ENCODE peak calls at places on chromosomes 2 and 18, in five cellular contexts. I is HepG2, C is K562, O is GM12878, R is H1. S is an unnamed sample.

GRCh38 chr2:33477473-33478468 is 1.3 kb downstream of the RASGRP3 start:
- DNase-seq in I (no peak), C (peak), O (no peak), R (no peak), S (no peak)

GRCh38 chr2:107078584-107078983 is 192.6 kb upstream of the ST6GAL2 start:
- DNase-seq in I (no peak), C (no peak), O (no peak), R (no peak), S (no peak)

GRCh38 chr2:37168217-37168981 is 11.6 kb upstream of the EIF2AK2 start:
- DNase-seq in I (peak), C (peak), O (no peak), R (no peak), S (peak)

GRCh38 chr2:216739035-216739434 is 43.7 kb upstream of the IGFBP5 start:
- DNase-seq in I (no peak), C (no peak), O (no peak), R (no peak), S (no peak)

GRCh38 chr2:74690571-74690970 is 36.5 kb downstream of the SEMA4F start:
- DNase-seq in I (peak), C (peak), O (peak), R (no peak), S (peak)

GRCh38 chr18:76788571-76789317 is 33.6 kb upstream of the ZNF236 start:
- DNase-seq in I (no peak), C (no peak), O (no peak), R (no peak), S (no peak)

GRCh38 chr2:144937899-144938298 is 418.0 kb upstream of the ZEB2 start:
- DNase-seq in I (no peak), C (no peak), O (no peak), R (no peak), S (no peak)

GRCh38 chr2:227503433-227504406 is 31.8 kb downstream of the AGFG1 start:
- DNase-seq in I (peak), C (peak), O (no peak), R (no peak), S (peak)

GRCh38 chr2:221629478-221629877 is 57.4 kb upstream of the EPHA4 start:
- DNase-seq in I (no peak), C (no peak), O (no peak), R (no peak), S (peak)

GRCh38 chr2:195296490-195296889 is 360.5 kb upstream of the SLC39A10 start:
- DNase-seq in I (no peak), C (no peak), O (no peak), R (no peak), S (no peak)

GRCh38 chr2:41668529-41668928 is 379.3 kb upstream of the PKDCC start:
- DNase-seq in I (no peak), C (no peak), O (no peak), R (no peak), S (no peak)

GRCh38 chr2:57399061-57399460 is 647.5 kb upstream of the VRK2 start:
- DNase-seq in I (no peak), C (no peak), O (no peak), R (no peak), S (no peak)

GRCh38 chr2:27021253-27021801 is 11.4 kb upstream of the TMEM214 start:
- DNase-seq in I (peak), C (no peak), O (no peak), R (no peak), S (no peak)

GRCh38 chr2:200356794-200357472 is 50.4 kb downstream of the SPATS2L start:
- DNase-seq in I (no peak), C (no peak), O (no peak), R (no peak), S (no peak)

GRCh38 chr2:170771049-170771937 is 1.1 kb downstream of the ERICH2 start:
- DNase-seq in I (peak), C (peak), O (no peak), R (no peak), S (peak)

GRCh38 chr2:69837533-69837932 is 8.1 kb downstream of the GMCL1 start:
- DNase-seq in I (no peak), C (no peak), O (no peak), R (no peak), S (no peak)

GRCh38 chr2:44771510-44771909 is 170.0 kb upstream of the SIX3 start:
- DNase-seq in I (peak), C (no peak), O (no peak), R (no peak), S (no peak)

GRCh38 chr2:100845141-100845991 is 25.4 kb downstream of the NPAS2 start:
- DNase-seq in I (no peak), C (no peak), O (no peak), R (no peak), S (no peak)

GRCh38 chr2:46825958-46826897 is 89.4 kb downstream of the MCFD2 start:
- DNase-seq in I (no peak), C (no peak), O (no peak), R (no peak), S (no peak)

GRCh38 chr2:160747771-160748170 is 254.2 kb upstream of the RBMS1 start:
- DNase-seq in I (no peak), C (no peak), O (no peak), R (no peak), S (no peak)

GRCh38 chr18:63040788-63041410 is 278.7 kb downstream of the BCL2 start:
- DNase-seq in I (no peak), C (no peak), O (peak), R (no peak), S (no peak)

GRCh38 chr2:73418343-73418742 is 32.7 kb downstream of the ALMS1 start:
- DNase-seq in I (no peak), C (no peak), O (no peak), R (no peak), S (no peak)

GRCh38 chr2:237704476-237705224 is 77.3 kb downstream of the LRRFIP1 start:
- DNase-seq in I (no peak), C (no peak), O (no peak), R (no peak), S (no peak)

GRCh38 chr2:113180131-113180946 is 6.6 kb downstream of the PSD4 start:
- DNase-seq in I (peak), C (peak), O (no peak), R (no peak), S (no peak)

GRCh38 chr2:241986836-241987641 is 117.5 kb downstream of the RTP5 start:
- DNase-seq in I (no peak), C (no peak), O (no peak), R (no peak), S (no peak)

GRCh38 chr2:161418715-161419337 is 2.7 kb downstream of the TBR1 start:
- DNase-seq in I (no peak), C (peak), O (no peak), R (no peak), S (no peak)

GRCh38 chr2:63052411-63053234 is 2.0 kb downstream of the OTX1 start:
- DNase-seq in I (no peak), C (no peak), O (no peak), R (no peak), S (no peak)

GRCh38 chr2:109081374-109081773 is 47.6 kb upstream of the SH3RF3 start:
- DNase-seq in I (no peak), C (no peak), O (no peak), R (no peak), S (no peak)

GRCh38 chr2:54866868-54867267 is 143.4 kb downstream of the EML6 start:
- DNase-seq in I (no peak), C (no peak), O (peak), R (no peak), S (no peak)

GRCh38 chr2:120596191-120596781 is 139.4 kb upstream of the GLI2 start:
- DNase-seq in I (no peak), C (no peak), O (no peak), R (no peak), S (no peak)

GRCh38 chr2:205409403-205409802 is 272.9 kb upstream of the NRP2 start:
- DNase-seq in I (no peak), C (no peak), O (no peak), R (no peak), S (no peak)

GRCh38 chr2:168929031-168929430 is 27.9 kb downstream of the G6PC2 start:
- DNase-seq in I (no peak), C (no peak), O (no peak), R (no peak), S (no peak)

GRCh38 chr2:32061973-32062861 is 1.1 kb upstream of the SPAST start:
- DNase-seq in I (peak), C (peak), O (no peak), R (no peak), S (no peak)

GRCh38 chr2:158665536-158666302 is 129.4 kb upstream of the DAPL1 start:
- DNase-seq in I (no peak), C (no peak), O (no peak), R (no peak), S (no peak)

GRCh38 chr18:23141022-23141999 is 6.0 kb downstream of the CABLES1 start:
- DNase-seq in I (peak), C (no peak), O (no peak), R (no peak), S (no peak)
- TF ChIP-seq SRF in I (no peak), C (no peak), O (no peak), R (no peak), S (no peak)

DNA sequence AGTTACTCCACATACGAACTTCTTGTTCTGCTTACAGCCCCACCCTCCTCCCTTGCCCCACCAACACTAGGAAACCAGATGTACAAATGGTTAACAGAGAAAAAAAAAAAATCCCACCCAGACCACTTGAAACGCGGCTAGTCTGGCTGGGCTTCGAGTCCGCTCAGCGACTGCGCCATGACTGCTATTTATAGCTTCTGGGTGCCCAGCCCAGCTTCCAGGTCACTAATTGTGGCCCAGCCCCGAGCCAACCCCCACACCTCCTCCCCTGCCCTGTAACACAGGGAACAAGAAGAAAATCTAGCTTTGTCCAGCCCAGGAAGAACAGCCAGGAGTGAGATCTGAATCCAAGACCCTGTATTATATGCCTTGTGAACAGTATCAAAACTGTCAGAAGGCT is 47.1 kb upstream of the IHH start:
- DNase-seq in I (no peak), C (no peak), O (no peak), R (no peak), S (no peak)
- TF ChIP-seq SRF in I (no peak), C (no peak), O (no peak), R (no peak), S (no peak)

GRCh38 chr2:232488721-232489300 is 1.2 kb upstream of the ECEL1 start:
- DNase-seq in I (no peak), C (no peak), O (no peak), R (no peak), S (no peak)

GRCh38 chr2:232488097-232488711 is 570 bp upstream of the ECEL1 start:
- DNase-seq in I (no peak), C (no peak), O (no peak), R (no peak), S (no peak)

GRCh38 chr2:232485757-232486557 is 1.7 kb downstream of the ECEL1 start:
- DNase-seq in I (no peak), C (no peak), O (no peak), R (no peak), S (no peak)

GRCh38 chr2:232486558-232487384 is 863 bp downstream of the ECEL1 start:
- DNase-seq in I (no peak), C (no peak), O (no peak), R (no peak), S (no peak)

DNA sequence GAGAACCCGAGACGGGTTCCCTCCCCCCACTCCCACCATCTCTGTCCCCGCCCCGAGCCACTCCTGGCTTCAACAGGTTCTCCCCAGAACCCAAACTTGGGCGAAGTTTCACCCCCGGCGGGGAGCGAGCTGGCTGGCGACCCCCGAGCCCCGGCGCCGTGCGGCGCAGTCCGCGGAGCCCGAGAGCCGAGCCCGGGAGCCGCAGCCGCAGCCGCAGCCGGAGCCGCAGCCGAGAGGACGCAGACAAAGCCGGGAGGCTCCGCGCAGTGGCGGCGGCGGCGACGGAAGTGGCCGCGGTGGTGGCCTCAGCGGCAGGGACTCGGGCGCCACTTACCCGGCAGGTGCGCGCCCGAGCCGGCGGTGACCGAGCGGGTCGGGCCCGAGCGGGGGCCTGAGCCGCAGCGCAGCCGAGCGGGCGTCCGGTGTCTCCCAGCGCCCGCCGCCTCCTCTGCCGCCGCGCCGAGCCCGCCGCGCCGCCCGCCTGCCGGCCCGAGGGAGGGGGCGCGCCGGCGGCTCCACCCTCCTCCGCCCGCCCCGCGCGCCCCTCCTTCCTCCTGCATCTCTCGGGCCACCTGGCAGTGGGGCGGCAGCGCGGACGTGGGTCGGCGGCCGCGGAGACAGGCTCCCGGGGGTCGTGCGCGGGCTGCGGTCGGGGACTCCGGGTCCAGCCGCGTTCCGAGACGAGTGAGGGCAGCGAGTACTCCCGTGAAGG is at the start of gene ECEL1:
- DNase-seq in I (no peak), C (no peak), O (no peak), R (no peak), S (no peak)
- TF ChIP-seq SRF in I (no peak), C (no peak), O (no peak), R (no peak), S (no peak)

DNA sequence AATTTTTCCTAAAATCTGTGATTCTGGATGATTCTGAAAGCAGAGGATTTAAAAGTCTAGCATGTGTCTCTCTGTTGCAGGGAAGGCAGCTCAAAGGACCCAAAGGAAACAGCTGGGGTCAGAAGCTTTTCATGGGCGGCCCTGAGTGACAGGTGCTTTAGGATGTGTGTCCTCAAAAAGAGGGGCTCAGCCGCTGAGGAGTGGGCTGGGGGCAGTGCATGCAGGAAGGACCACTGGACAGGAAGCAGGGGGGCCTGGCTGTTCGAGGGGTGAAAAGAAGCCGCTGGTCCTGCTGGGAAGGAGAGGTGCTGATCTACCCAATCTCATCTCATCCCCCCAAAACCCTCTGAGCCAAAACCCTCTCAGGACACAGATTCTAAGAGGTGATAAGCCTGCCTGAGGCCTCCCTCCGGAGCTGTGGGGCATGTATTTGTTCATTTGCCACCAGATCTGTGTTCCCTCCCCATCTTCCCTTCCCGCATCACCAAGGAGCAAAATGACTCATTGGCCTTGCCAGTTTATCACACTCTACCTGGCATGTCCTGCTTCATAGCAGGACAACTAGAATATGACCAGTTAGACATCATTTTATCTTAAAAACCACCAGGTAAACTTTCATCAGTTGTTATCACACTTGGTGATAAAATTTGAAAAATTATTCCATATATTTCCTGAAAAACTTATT is 98.8 kb upstream of the MGAT4A start:
- DNase-seq in I (no peak), C (no peak), O (no peak), R (no peak), S (no peak)
- TF ChIP-seq SRF in I (no peak), C (no peak), O (no peak), R (no peak), S (no peak)

DNA sequence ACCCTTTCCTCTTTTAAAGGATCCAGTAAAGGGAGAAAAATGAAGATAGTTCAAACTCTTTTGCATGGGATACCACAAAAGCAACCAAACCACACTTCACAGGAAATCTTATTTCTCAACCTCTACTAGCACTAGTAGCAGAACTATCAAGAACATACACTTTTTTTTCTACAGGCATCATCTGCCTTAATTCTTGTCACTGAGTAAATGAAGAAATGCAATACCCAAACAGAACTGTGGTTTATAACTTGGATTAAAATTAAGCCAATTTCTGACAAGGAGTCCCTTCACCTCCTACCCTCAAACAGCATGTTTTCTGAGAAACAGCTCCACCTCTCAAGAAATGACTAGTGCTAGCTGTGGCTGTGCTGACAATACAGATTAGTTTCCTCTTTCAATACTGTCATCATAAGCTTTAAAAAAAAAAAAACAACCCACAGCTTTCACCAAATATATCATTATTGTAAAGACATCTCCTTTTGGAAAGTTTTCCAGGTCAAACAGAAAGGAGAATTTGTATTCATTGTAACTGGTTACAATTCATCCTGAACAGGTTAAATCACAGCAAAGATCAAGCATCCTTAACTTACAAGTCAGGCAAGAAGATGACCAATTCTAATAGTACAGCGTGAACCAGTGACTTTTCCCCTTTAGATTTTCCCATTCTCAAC is 44.4 kb downstream of the PTPN2 start:
- DNase-seq in I (no peak), C (no peak), O (peak), R (no peak), S (no peak)
- TF ChIP-seq SRF in I (no peak), C (no peak), O (no peak), R (no peak), S (no peak)